ENCODE peak calls at places on chromosomes 13 and 19, in eight cellular contexts. Y is CD4-positive, alpha-beta memory T cell; P is fibroblast of the aortic adventitia; F is GM12891; V is left colon; G is CD4-positive, CD25-positive, alpha-beta regulatory T cell; R is mucosa of descending colon; M is C1 segment of cervical spinal cord. C is an unnamed sample.

GRCh38 chr13:107834717-107835116 is 380.6 kb downstream of the LIG4 start:
- DNase-seq in Y (no peak), R (no peak), V (no peak), F (no peak), M (no peak), P (no peak), G (no peak), C (no peak)

GRCh38 chr13:113968463-113969310 is 5.2 kb downstream of the C13orf46 start:
- DNase-seq in Y (no peak), R (peak; percentile 21), V (no peak), P (no peak), M (no peak), F (no peak), G (no peak), C (no peak)

GRCh38 chr19:7743425-7743841 is 3.9 kb downstream of the CD209 start:
- DNase-seq in P (no peak), G (no peak), V (no peak), F (peak; percentile 62), M (no peak), R (no peak), Y (no peak), C (no peak)

GRCh38 chr13:72390909-72391308 is 336.5 kb downstream of the MZT1 start:
- DNase-seq in F (no peak), G (no peak), P (no peak), R (no peak), Y (no peak), V (no peak), M (no peak), C (no peak)

GRCh38 chr13:75447493-75447892 is 34.5 kb downstream of the TBC1D4 start:
- DNase-seq in V (no peak), M (no peak), F (no peak), P (no peak), Y (no peak), R (no peak), G (no peak), C (no peak)

GRCh38 chr19:47006496-47006895 is 13.1 kb upstream of the NPAS1 start:
- DNase-seq in G (no peak), P (no peak), V (no peak), M (no peak), Y (no peak), R (no peak), F (no peak), C (no peak)

GRCh38 chr19:39199025-39199424 is 2.3 kb downstream of the NCCRP1 start:
- DNase-seq in F (no peak), G (no peak), R (no peak), V (no peak), M (peak; percentile 9), Y (no peak), P (peak; percentile 71), C (no peak)

GRCh38 chr13:100694722-100695644 is 20.4 kb upstream of the TMTC4 start:
- DNase-seq in R (peak; percentile 43), G (no peak), V (peak; percentile 31), F (no peak), Y (no peak), P (peak; percentile 97), M (no peak), C (no peak)

GRCh38 chr13:60933638-60934037 is 482.0 kb downstream of the PCDH20 start:
- DNase-seq in G (no peak), M (no peak), P (no peak), F (no peak), V (no peak), Y (no peak), R (no peak), C (no peak)

GRCh38 chr19:48539503-48540096 is 12.4 kb upstream of the SULT2B1 start:
- DNase-seq in R (no peak), P (peak; percentile 63), F (no peak), G (no peak), Y (no peak), M (no peak), V (peak; percentile 77), C (no peak)

GRCh38 chr19:48627211-48627864 is 8.0 kb downstream of the SPHK2 start:
- DNase-seq in R (peak; percentile 69), Y (no peak), V (peak; percentile 64), F (no peak), G (no peak), P (no peak), M (no peak), C (no peak)

GRCh38 chr19:39539519-39540332 is at the start of gene EID2:
- DNase-seq in R (peak; percentile 94), M (peak; percentile 92), P (peak; percentile 95), V (peak; percentile 97), F (peak; percentile 82), G (peak; percentile 94), Y (peak; percentile 91), C (peak; percentile 50)

GRCh38 chr19:58396691-58397532 is 1.5 kb downstream of the RNF225 start:
- DNase-seq in R (no peak), F (no peak), V (no peak), P (no peak), G (no peak), Y (no peak), M (no peak), C (no peak)

GRCh38 chr19:7575426-7576040 is 20.1 kb upstream of the CAMSAP3 start:
- DNase-seq in F (no peak), Y (no peak), P (no peak), G (no peak), V (no peak), M (no peak), R (no peak), C (no peak)

GRCh38 chr13:98141091-98141490 is 1.8 kb upstream of the FARP1 start:
- DNase-seq in Y (no peak), R (no peak), M (no peak), P (no peak), G (no peak), V (no peak), F (no peak), C (no peak)

GRCh38 chr19:6873708-6874431 is 13.5 kb upstream of the ADGRE1 start:
- DNase-seq in R (peak; percentile 42), P (no peak), M (no peak), G (no peak), F (no peak), Y (no peak), V (peak; percentile 38), C (no peak)

GRCh38 chr13:23159587-23160240 is 21.1 kb upstream of the SGCG start:
- DNase-seq in V (no peak), G (no peak), F (no peak), R (no peak), Y (no peak), M (no peak), P (no peak), C (no peak)

GRCh38 chr19:34310494-34310981 is 54.5 kb upstream of the GPI start:
- DNase-seq in F (no peak), R (peak; percentile 60), P (no peak), M (no peak), V (peak; percentile 49), Y (no peak), G (no peak), C (no peak)

GRCh38 chr13:21435710-21436151 is 23.4 kb downstream of the ZDHHC20 start:
- DNase-seq in G (peak; percentile 87), M (no peak), P (peak; percentile 91), F (peak; percentile 35), V (peak; percentile 39), Y (peak; percentile 12), R (peak; percentile 37), C (no peak)

C was measured in cortex of kidney.